ENCODE peak calls at places on chromosome 6, in four cellular contexts. One of them, this sample, is unnamed.

GRCh38 chr6:145891126-145891525 is 73.0 kb downstream of the SHPRH start:
- DNase-seq in upper lobe of right lung: no peak
- DNase-seq in left ventricle myocardium superior: no peak
- DNase-seq in lower leg skin: no peak
- DNase-seq in this sample: no peak

GRCh38 chr6:119484598-119484997 is 135.0 kb upstream of the MAN1A1 start:
- DNase-seq in upper lobe of right lung: no peak
- DNase-seq in left ventricle myocardium superior: no peak
- DNase-seq in lower leg skin: no peak
- DNase-seq in this sample: no peak

GRCh38 chr6:150723857-150724256 is 124.2 kb downstream of the PLEKHG1 start:
- DNase-seq in upper lobe of right lung: no peak
- DNase-seq in left ventricle myocardium superior: no peak
- DNase-seq in lower leg skin: no peak
- DNase-seq in this sample: no peak

GRCh38 chr6:340991-341827 is 48.9 kb downstream of the DUSP22 start:
- DNase-seq in upper lobe of right lung: peak; percentile 78
- DNase-seq in left ventricle myocardium superior: peak; percentile 49
- DNase-seq in lower leg skin: no peak
- DNase-seq in this sample: no peak

GRCh38 chr6:4489538-4489937 is 286.7 kb upstream of the CDYL start:
- DNase-seq in upper lobe of right lung: no peak
- DNase-seq in left ventricle myocardium superior: no peak
- DNase-seq in lower leg skin: no peak
- DNase-seq in this sample: no peak

GRCh38 chr6:133555726-133556125 is 314.6 kb downstream of the EYA4 start:
- DNase-seq in upper lobe of right lung: no peak
- DNase-seq in left ventricle myocardium superior: no peak
- DNase-seq in lower leg skin: no peak
- DNase-seq in this sample: no peak

GRCh38 chr6:123551939-123552707 is 84.6 kb downstream of the TRDN start:
- DNase-seq in upper lobe of right lung: no peak
- DNase-seq in left ventricle myocardium superior: no peak
- DNase-seq in lower leg skin: no peak
- DNase-seq in this sample: no peak

GRCh38 chr6:55668625-55669024 is 89.6 kb upstream of the HMGCLL1 start:
- DNase-seq in upper lobe of right lung: no peak
- DNase-seq in left ventricle myocardium superior: peak; percentile 21
- DNase-seq in lower leg skin: no peak
- DNase-seq in this sample: peak; percentile 47

GRCh38 chr6:25375125-25375524 is 96.0 kb downstream of the CARMIL1 start:
- DNase-seq in upper lobe of right lung: no peak
- DNase-seq in left ventricle myocardium superior: no peak
- DNase-seq in lower leg skin: no peak
- DNase-seq in this sample: no peak

GRCh38 chr6:156154896-156155295 is 622.3 kb upstream of the ARID1B start:
- DNase-seq in upper lobe of right lung: no peak
- DNase-seq in left ventricle myocardium superior: no peak
- DNase-seq in lower leg skin: no peak
- DNase-seq in this sample: no peak

GRCh38 chr6:37794825-37795224 is 24.7 kb upstream of the ZFAND3 start:
- DNase-seq in upper lobe of right lung: no peak
- DNase-seq in left ventricle myocardium superior: no peak
- DNase-seq in lower leg skin: no peak
- DNase-seq in this sample: no peak

GRCh38 chr6:82270791-82271392 is 23.3 kb upstream of the IBTK start:
- DNase-seq in upper lobe of right lung: no peak
- DNase-seq in left ventricle myocardium superior: no peak
- DNase-seq in lower leg skin: no peak
- DNase-seq in this sample: no peak

GRCh38 chr6:163494279-163494727 is 79.8 kb downstream of the QKI start:
- DNase-seq in upper lobe of right lung: no peak
- DNase-seq in left ventricle myocardium superior: no peak
- DNase-seq in lower leg skin: no peak
- DNase-seq in this sample: no peak

GRCh38 chr6:118281291-118281690 is 266.8 kb upstream of the PLN start:
- DNase-seq in upper lobe of right lung: no peak
- DNase-seq in left ventricle myocardium superior: no peak
- DNase-seq in lower leg skin: no peak
- DNase-seq in this sample: no peak

GRCh38 chr6:138971601-138972000 is 16.5 kb downstream of the REPS1 start:
- DNase-seq in upper lobe of right lung: no peak
- DNase-seq in left ventricle myocardium superior: no peak
- DNase-seq in lower leg skin: no peak
- DNase-seq in this sample: no peak

GRCh38 chr6:67544851-67545452 is 1090.1 kb upstream of the ADGRB3 start:
- DNase-seq in upper lobe of right lung: no peak
- DNase-seq in left ventricle myocardium superior: no peak
- DNase-seq in lower leg skin: no peak
- DNase-seq in this sample: no peak

GRCh38 chr6:2503816-2504494 is 246.8 kb downstream of the MYLK4 start:
- DNase-seq in upper lobe of right lung: no peak
- DNase-seq in left ventricle myocardium superior: no peak
- DNase-seq in lower leg skin: no peak
- DNase-seq in this sample: no peak

GRCh38 chr6:53611342-53611741 is 54.2 kb downstream of the KLHL31 start:
- DNase-seq in upper lobe of right lung: no peak
- DNase-seq in left ventricle myocardium superior: no peak
- DNase-seq in lower leg skin: no peak
- DNase-seq in this sample: no peak

GRCh38 chr6:80142586-80142985 is 36.1 kb downstream of the BCKDHB start:
- DNase-seq in upper lobe of right lung: no peak
- DNase-seq in left ventricle myocardium superior: no peak
- DNase-seq in lower leg skin: no peak
- DNase-seq in this sample: no peak

GRCh38 chr6:148629197-148629909 is 117.5 kb upstream of the UST start:
- DNase-seq in upper lobe of right lung: no peak
- DNase-seq in left ventricle myocardium superior: no peak
- DNase-seq in lower leg skin: no peak
- DNase-seq in this sample: no peak